ENCODE peak calls at places on chromosomes 5 and 9, in seven cellular contexts. O, E, G, B, H, W and A are unnamed samples.

GRCh38 chr9:92276223-92277007 is 17.1 kb downstream of the IARS1 start:
- DNase-seq in O (no peak), E (no peak), G (no peak), B (peak; percentile 77), H (no peak), W (no peak), A (peak; percentile 16)

GRCh38 chr9:106860731-106861584 is 2.0 kb upstream of the ZNF462 start:
- DNase-seq in O (no peak), E (no peak), G (no peak), B (peak; percentile 60), H (peak; percentile 56), W (no peak), A (peak; percentile 77)

GRCh38 chr5:952597-953271 is 55.9 kb upstream of the NKD2 start:
- DNase-seq in O (no peak), E (no peak), G (no peak), B (no peak), H (no peak), W (no peak), A (no peak)

GRCh38 chr9:83220737-83221136 is 157.8 kb upstream of the RASEF start:
- DNase-seq in O (peak; percentile 46), E (no peak), G (no peak), B (peak; percentile 55), H (peak; percentile 55), W (no peak), A (peak; percentile 68)

GRCh38 chr5:179375236-179375685 is 30.0 kb upstream of the ADAMTS2 start:
- DNase-seq in O (no peak), E (no peak), G (no peak), B (no peak), H (no peak), W (no peak), A (no peak)

GRCh38 chr5:125269926-125270325 is 523.5 kb upstream of the ZNF608 start:
- DNase-seq in O (no peak), E (no peak), G (no peak), B (no peak), H (no peak), W (no peak), A (no peak)

GRCh38 chr9:4375424-4376195 is 75.7 kb upstream of the GLIS3 start:
- DNase-seq in O (peak; percentile 87), E (no peak), G (no peak), B (peak; percentile 45), H (peak; percentile 20), W (no peak), A (peak; percentile 42)

GRCh38 chr5:159099049-159099760 is 511 bp downstream of the EBF1 start:
- DNase-seq in O (peak; percentile 10), E (peak; percentile 4), G (peak; percentile 45), B (peak; percentile 59), H (peak; percentile 50), W (peak; percentile 69), A (peak; percentile 80)

GRCh38 chr9:89564257-89564878 is 40.4 kb upstream of the GADD45G start:
- DNase-seq in O (no peak), E (no peak), G (no peak), B (peak; percentile 2), H (peak; percentile 23), W (no peak), A (peak; percentile 47)

GRCh38 chr5:1661311-1661710 is 137.6 kb upstream of the LPCAT1 start:
- DNase-seq in O (no peak), E (no peak), G (no peak), B (no peak), H (no peak), W (no peak), A (no peak)

GRCh38 chr5:168334161-168335094 is 43.0 kb downstream of the WWC1 start:
- DNase-seq in O (no peak), E (no peak), G (no peak), B (no peak), H (no peak), W (no peak), A (no peak)

GRCh38 chr5:35443803-35444595 is 173.7 kb upstream of the SPEF2 start:
- DNase-seq in O (no peak), E (no peak), G (no peak), B (no peak), H (no peak), W (no peak), A (no peak)

GRCh38 chr9:113398796-113399195 is 2.3 kb downstream of the ALAD start:
- DNase-seq in O (no peak), E (no peak), G (no peak), B (no peak), H (no peak), W (no peak), A (peak; percentile 53)

GRCh38 chr9:112224401-112225289 is 49.5 kb upstream of the SUSD1 start:
- DNase-seq in O (peak; percentile 34), E (no peak), G (no peak), B (peak; percentile 45), H (no peak), W (no peak), A (peak; percentile 34)

GRCh38 chr5:40430112-40430725 is 249.5 kb upstream of the PTGER4 start:
- DNase-seq in O (no peak), E (no peak), G (no peak), B (no peak), H (no peak), W (no peak), A (no peak)

GRCh38 chr9:109751253-109751652 is 28.7 kb upstream of the PALM2AKAP2 start:
- DNase-seq in O (no peak), E (no peak), G (no peak), B (no peak), H (no peak), W (no peak), A (peak; percentile 29)

GRCh38 chr5:172860520-172861443 is 26.7 kb downstream of the ERGIC1 start:
- DNase-seq in O (no peak), E (no peak), G (no peak), B (no peak), H (peak; percentile 84), W (no peak), A (peak; percentile 27)

GRCh38 chr5:138725153-138725884 is 27.9 kb upstream of the CTNNA1 start:
- DNase-seq in O (peak; percentile 39), E (no peak), G (no peak), B (peak; percentile 78), H (peak; percentile 92), W (peak; percentile 2), A (peak; percentile 92)

GRCh38 chr5:72460413-72460812 is 46.8 kb downstream of the ZNF366 start:
- DNase-seq in O (no peak), E (no peak), G (no peak), B (no peak), H (no peak), W (no peak), A (no peak)

GRCh38 chr9:113548221-113549041 is 84.9 kb downstream of the RGS3 start:
- DNase-seq in O (no peak), E (no peak), G (no peak), B (peak; percentile 92), H (no peak), W (peak; percentile 45), A (peak; percentile 33)

GRCh38 chr9:99867968-99868367 is 38.5 kb upstream of the STX17 start:
- DNase-seq in O (no peak), E (no peak), G (no peak), B (no peak), H (no peak), W (no peak), A (no peak)

GRCh38 chr9:121607434-121608248 is 43.8 kb upstream of the DAB2IP start:
- DNase-seq in O (no peak), E (no peak), G (no peak), B (peak; percentile 74), H (no peak), W (no peak), A (peak; percentile 70)

GRCh38 chr9:119227422-119227821 is 141.8 kb downstream of the BRINP1 start:
- DNase-seq in O (no peak), E (no peak), G (no peak), B (no peak), H (no peak), W (no peak), A (no peak)

GRCh38 chr9:26770821-26771220 is 121.8 kb downstream of the CAAP1 start:
- DNase-seq in O (no peak), E (no peak), G (no peak), B (no peak), H (no peak), W (no peak), A (no peak)

GRCh38 chr9:94101169-94101853 is 17.0 kb downstream of the PTPDC1 start:
- DNase-seq in O (no peak), E (no peak), G (no peak), B (no peak), H (no peak), W (no peak), A (no peak)

GRCh38 chr9:33239922-33240321 is at the start of gene SPINK4:
- DNase-seq in O (no peak), E (no peak), G (no peak), B (peak; percentile 70), H (no peak), W (no peak), A (peak; percentile 43)

GRCh38 chr9:131018621-131019020 is 9.6 kb downstream of the LAMC3 start:
- DNase-seq in O (no peak), E (no peak), G (no peak), B (no peak), H (peak; percentile 51), W (no peak), A (no peak)

GRCh38 chr5:169723103-169723831 is 86.2 kb downstream of the DOCK2 start:
- DNase-seq in O (no peak), E (no peak), G (no peak), B (no peak), H (no peak), W (no peak), A (no peak)

GRCh38 chr9:130073373-130073772 is 19.7 kb downstream of the GPR107 start:
- DNase-seq in O (no peak), E (no peak), G (no peak), B (peak; percentile 65), H (no peak), W (no peak), A (peak; percentile 81)

GRCh38 chr5:67305913-67306710 is 109.5 kb upstream of the CD180 start:
- DNase-seq in O (no peak), E (no peak), G (no peak), B (peak; percentile 61), H (no peak), W (no peak), A (peak; percentile 79)

GRCh38 chr9:101479337-101480045 is 43.9 kb upstream of the ALDOB start:
- DNase-seq in O (no peak), E (no peak), G (no peak), B (no peak), H (peak; percentile 83), W (no peak), A (peak; percentile 33)

GRCh38 chr5:152532714-152533113 is 127.6 kb upstream of the NMUR2 start:
- DNase-seq in O (peak; percentile 23), E (no peak), G (peak; percentile 26), B (peak; percentile 39), H (peak; percentile 67), W (no peak), A (peak; percentile 34)